ENCODE peak calls at places on chromosomes 7 and 10, in four cellular contexts. V, O, R and N are unnamed samples.

GRCh38 chr7:30970074-30970473 is 6.3 kb downstream of the GHRHR start:
- DNase-seq in V (no peak), O (no peak), R (no peak), N (no peak)

GRCh38 chr7:142788303-142789286 is 17.8 kb downstream of the PRSS2 start:
- DNase-seq in V (no peak), O (no peak), R (no peak), N (no peak)

GRCh38 chr7:158110661-158111555 is 476.7 kb downstream of the PTPRN2 start:
- DNase-seq in V (no peak), O (no peak), R (peak), N (no peak)

GRCh38 chr7:106779877-106780276 is 85.2 kb upstream of the PIK3CG start:
- DNase-seq in V (peak), O (no peak), R (peak), N (peak)

GRCh38 chr7:46881507-46882127 is 700.3 kb downstream of the TNS3 start:
- DNase-seq in V (no peak), O (no peak), R (no peak), N (peak)

GRCh38 chr10:89556590-89556989 is 21.2 kb upstream of the SLC16A12 start:
- DNase-seq in V (no peak), O (no peak), R (no peak), N (no peak)

GRCh38 chr10:102616071-102616770 is 28.1 kb upstream of the TRIM8 start:
- DNase-seq in V (no peak), O (no peak), R (no peak), N (no peak)

GRCh38 chr7:142939226-142939910 is at the start of gene LLCFC1:
- DNase-seq in V (peak), O (no peak), R (peak), N (peak)

GRCh38 chr10:124019886-124020797 is 73.3 kb downstream of the CHST15 start:
- DNase-seq in V (no peak), O (no peak), R (no peak), N (no peak)

GRCh38 chr7:121084748-121085336 is 96.3 kb downstream of the CPED1 start:
- DNase-seq in V (no peak), O (no peak), R (peak), N (no peak)

GRCh38 chr10:28429045-28429444 is 103.9 kb upstream of the WAC start:
- DNase-seq in V (no peak), O (no peak), R (no peak), N (no peak)

GRCh38 chr7:111650456-111650999 is 88.2 kb upstream of the IMMP2L start:
- DNase-seq in V (no peak), O (peak), R (peak), N (no peak)

GRCh38 chr7:93985101-93985500 is 19.1 kb downstream of the BET1 start:
- DNase-seq in V (no peak), O (no peak), R (no peak), N (no peak)

GRCh38 chr10:78359641-78360091 is 326.0 kb downstream of the RPS24 start:
- DNase-seq in V (no peak), O (no peak), R (no peak), N (no peak)

GRCh38 chr7:158266817-158267736 is 320.5 kb downstream of the PTPRN2 start:
- DNase-seq in V (no peak), O (no peak), R (no peak), N (no peak)

GRCh38 chr10:43958964-43959363 is 310.3 kb upstream of the ZNF32 start:
- DNase-seq in V (no peak), O (no peak), R (no peak), N (no peak)

GRCh38 chr10:133097961-133098360 is 10.2 kb downstream of the ADGRA1 start:
- DNase-seq in V (no peak), O (no peak), R (no peak), N (no peak)

GRCh38 chr10:62843591-62843990 is 27.4 kb upstream of the EGR2 start:
- DNase-seq in V (no peak), O (no peak), R (no peak), N (peak)

GRCh38 chr10:113961261-113961938 is 82.3 kb upstream of the ADRB1 start:
- DNase-seq in V (no peak), O (no peak), R (no peak), N (no peak)

GRCh38 chr7:51451751-51452465 is 135.3 kb upstream of the COBL start:
- DNase-seq in V (no peak), O (no peak), R (no peak), N (no peak)

DNA sequence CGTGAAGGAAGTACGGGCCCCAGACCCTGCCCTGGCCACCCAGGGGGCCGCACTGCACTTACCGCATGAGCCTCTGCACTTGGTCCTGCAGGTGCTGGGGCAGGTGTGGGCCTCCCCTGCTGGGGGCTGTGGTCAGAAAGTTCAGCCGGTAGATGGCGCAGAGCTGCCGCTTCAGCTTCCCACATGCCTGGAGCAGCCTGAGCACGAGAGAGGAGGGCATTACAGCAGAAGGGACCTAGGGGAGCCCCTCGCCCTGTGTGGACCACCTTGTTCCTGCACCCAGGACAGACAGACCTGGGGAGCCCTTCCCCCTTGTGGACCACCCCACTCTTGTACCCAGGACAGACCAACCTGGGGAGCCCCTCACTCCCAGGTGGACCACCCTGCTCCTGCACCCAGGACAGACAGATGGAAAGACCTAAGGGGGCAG is 8.7 kb upstream of the PYROXD2 start:
- DNase-seq in V (no peak), O (no peak), R (peak), N (no peak)
- TF ChIP-seq TCF7L2 in V (no peak), O (no peak), R (no peak), N (no peak)

DNA sequence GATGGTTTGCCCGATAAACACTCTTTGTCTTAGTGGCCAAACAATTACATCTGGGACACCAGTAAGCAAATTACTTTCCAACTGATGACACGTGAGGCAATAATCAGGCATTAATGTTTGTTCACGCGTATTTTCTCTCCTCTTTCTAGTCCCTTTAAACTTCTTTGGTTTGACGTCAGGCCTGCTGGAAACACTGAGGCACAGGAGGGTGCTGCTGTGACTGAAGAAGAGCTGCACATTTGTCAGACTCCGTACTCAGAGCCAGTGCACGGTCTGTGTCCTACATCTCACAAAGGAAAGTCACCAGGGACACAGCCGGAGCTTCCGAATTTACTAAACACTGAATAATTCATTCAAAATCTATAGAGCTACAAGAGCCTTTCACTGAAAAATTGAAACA is 57.6 kb upstream of the ANAPC16 start:
- DNase-seq in V (no peak), O (no peak), R (no peak), N (no peak)
- TF ChIP-seq TCF7L2 in V (no peak), O (no peak), R (no peak), N (no peak)

GRCh38 chr7:36726806-36727503 is 2.7 kb upstream of the AOAH start:
- DNase-seq in V (no peak), O (no peak), R (no peak), N (no peak)
- TF ChIP-seq TCF7L2 in V (no peak), O (no peak), R (no peak), N (no peak)

GRCh38 chr10:69836728-69837025 is 35.0 kb downstream of the COL13A1 start:
- DNase-seq in V (no peak), O (no peak), R (no peak), N (no peak)
- TF ChIP-seq TCF7L2 in V (no peak), O (no peak), R (no peak), N (no peak)

GRCh38 chr7:137590071-137590470 is 246.5 kb upstream of the PTN start:
- DNase-seq in V (no peak), O (no peak), R (no peak), N (no peak)

GRCh38 chr7:137585591-137585990 is 242.1 kb upstream of the PTN start:
- DNase-seq in V (no peak), O (no peak), R (no peak), N (no peak)

GRCh38 chr7:137592232-137592896 is 248.8 kb upstream of the PTN start:
- DNase-seq in V (peak), O (peak), R (peak), N (peak)

GRCh38 chr7:137590686-137591255 is 247.2 kb upstream of the PTN start:
- DNase-seq in V (no peak), O (no peak), R (no peak), N (no peak)

GRCh38 chr7:137591444-137591843 is 247.9 kb upstream of the PTN start:
- DNase-seq in V (no peak), O (peak), R (no peak), N (no peak)
- TF ChIP-seq TCF7L2 in V (no peak), O (no peak), R (no peak), N (no peak)

GRCh38 chr10:93352638-93353383 is 129.3 kb downstream of the MYOF start:
- DNase-seq in V (peak), O (no peak), R (peak), N (no peak)

GRCh38 chr10:93356516-93356915 is 125.6 kb downstream of the MYOF start:
- DNase-seq in V (no peak), O (no peak), R (no peak), N (no peak)

DNA sequence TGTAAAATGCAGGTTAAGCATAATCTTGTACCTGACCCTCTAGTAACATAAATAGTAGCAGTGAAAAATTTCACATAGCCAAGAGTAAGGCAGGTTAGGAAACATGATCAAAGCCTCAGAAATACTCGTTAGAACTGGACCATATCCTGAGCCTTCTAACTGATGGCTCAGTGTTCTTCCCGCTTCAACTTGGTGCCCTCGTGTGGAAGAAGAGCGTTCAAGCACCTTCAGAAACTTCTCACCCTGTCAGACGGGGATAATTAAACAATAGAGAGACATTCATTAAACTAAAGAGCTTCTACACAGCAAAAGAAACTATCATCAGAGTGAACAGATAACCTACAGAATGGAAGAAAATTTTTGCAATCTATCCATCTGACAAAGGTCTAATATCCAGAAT is 124.5 kb downstream of the MYOF start:
- DNase-seq in V (peak), O (no peak), R (peak), N (no peak)
- TF ChIP-seq TCF7L2 in V (no peak), O (no peak), R (no peak), N (no peak)

DNA sequence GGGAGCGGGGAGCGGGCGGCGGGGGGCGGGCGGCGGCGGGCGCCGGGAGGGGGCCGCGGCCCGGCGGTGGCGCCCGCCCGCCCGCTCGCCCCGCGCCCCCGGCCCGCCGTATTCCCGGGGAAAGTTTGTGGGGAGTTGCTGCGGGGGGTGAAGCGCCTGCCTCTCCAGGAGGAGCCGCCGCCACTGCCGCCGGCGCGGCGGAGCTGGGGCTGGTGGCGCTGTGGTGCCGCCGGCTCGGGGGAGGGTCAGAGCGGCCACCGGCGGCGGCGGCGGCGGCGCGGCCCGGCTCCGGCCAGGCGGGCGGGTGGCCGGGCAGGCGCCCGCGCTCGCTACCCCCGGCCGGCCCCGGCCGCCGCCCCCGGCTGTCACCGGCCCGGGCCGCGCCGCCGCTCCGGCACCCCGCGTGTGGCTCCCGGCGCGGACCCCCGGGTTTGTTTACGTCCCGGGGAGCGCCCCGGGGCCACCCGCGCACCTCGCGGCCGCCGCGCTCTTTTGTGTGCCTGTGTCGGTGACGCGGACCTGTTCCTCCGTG is 861 bp upstream of the CUX1 start:
- DNase-seq in V (peak), O (no peak), R (no peak), N (no peak)
- TF ChIP-seq TCF7L2 in V (no peak), O (no peak), R (no peak), N (no peak)

GRCh38 chr10:103661951-103662405 is 168.5 kb downstream of the NEURL1 start:
- DNase-seq in V (no peak), O (no peak), R (no peak), N (no peak)

GRCh38 chr10:103660364-103661197 is 167.1 kb downstream of the NEURL1 start:
- DNase-seq in V (no peak), O (no peak), R (peak), N (no peak)

GRCh38 chr10:103663802-103664201 is 170.3 kb downstream of the NEURL1 start:
- DNase-seq in V (no peak), O (no peak), R (no peak), N (no peak)

GRCh38 chr10:103659674-103660363 is 166.3 kb downstream of the NEURL1 start:
- DNase-seq in V (no peak), O (no peak), R (peak), N (no peak)

DNA sequence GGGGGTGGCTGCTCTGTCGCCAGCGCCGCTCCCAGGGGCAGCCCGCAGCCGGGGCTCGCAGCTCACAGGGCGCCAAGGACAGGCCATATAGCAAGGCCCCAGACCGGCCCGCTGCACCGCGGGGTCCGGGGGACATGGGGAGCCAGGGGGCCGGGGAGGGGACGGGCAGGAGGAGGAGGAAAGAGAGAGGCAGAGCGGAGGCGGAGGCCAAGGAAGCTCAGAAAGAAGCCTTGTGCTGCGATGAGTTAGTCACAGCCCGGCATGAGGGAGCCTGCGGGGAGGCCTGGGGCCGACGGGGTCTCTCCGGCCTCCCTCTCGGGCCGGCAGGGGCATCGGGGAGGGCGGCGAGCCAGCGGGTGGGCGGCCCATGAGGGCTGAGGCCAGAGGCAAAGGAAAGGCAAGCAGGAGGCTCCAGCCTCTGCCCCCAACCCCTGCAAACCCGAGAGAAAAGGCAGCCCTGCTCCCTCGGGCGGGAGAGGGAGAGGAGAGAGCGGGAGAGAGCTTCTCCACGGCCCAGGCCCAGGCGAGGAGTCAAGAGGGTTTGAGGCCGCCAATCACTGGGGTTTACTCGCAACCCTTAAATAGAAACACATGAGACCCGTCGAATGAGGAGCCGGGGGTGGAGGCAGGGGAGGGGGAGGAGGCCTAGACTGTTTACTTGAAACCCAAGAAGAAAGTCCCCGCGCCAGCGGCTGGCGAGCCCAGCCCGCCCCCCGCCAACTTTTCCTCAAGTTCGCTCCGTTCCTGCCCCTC is 167.9 kb downstream of the NEURL1 start:
- DNase-seq in V (no peak), O (no peak), R (peak), N (no peak)
- TF ChIP-seq TCF7L2 in V (no peak), O (no peak), R (no peak), N (no peak)

DNA sequence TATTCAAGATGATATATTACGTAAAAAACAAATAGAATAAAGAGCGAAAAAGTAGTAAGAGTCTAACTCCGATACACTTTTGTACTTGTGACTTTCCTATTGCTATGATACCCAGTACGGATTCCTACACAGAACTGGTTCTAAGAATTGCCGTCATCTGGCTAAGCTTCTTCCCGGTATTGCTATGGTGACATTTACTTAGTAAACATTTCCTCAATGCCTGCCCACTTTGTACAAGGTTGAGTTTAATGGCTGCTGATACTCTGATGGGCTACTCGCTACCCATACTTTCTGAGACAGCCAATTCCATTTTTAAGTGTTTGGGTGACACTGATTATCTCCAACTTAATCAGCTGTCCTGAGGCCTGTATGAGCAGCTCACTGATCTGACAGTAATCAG is 55.6 kb downstream of the OSBPL3 start:
- DNase-seq in V (no peak), O (no peak), R (no peak), N (no peak)
- TF ChIP-seq TCF7L2 in V (no peak), O (no peak), R (no peak), N (no peak)

DNA sequence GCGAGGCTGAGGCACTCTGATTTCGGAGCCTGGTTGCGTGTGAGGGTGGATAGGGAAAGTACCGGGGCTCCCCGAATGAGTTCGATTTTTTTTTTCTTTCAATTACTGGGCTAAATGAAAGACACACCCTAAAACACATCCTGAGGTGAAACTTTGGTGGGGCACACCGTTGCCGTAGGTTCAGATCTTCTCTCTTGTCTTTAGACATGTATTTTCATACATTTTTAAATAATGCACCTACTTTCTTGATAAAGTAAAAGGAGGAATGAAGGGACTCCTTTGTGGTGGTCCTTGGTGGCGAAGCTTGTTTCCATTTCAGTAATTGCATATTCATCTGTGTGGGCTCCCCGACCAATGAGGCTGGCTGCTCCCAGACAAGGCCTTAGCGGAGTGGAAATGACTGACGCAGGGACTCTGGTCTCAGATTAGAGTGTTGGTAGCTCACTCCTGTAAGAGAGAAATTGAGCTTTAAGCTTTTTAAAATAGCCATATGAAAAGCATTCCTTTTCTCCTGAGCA is 764 bp downstream of the CCSER2 start:
- DNase-seq in V (peak), O (no peak), R (peak), N (no peak)
- TF ChIP-seq TCF7L2 in V (no peak), O (no peak), R (no peak), N (no peak)